ENCODE peak calls at places on chromosome 21, in seven cellular contexts. D is A549, G is HL-60, Q is HCT116, X is Panc1, W is K562, P is GM23338. V is an unnamed sample.

GRCh38 chr21:15408089-15408488 is 321.7 kb upstream of the USP25 start:
- DNase-seq in D (no peak), G (no peak), Q (no peak), X (no peak), W (no peak), P (no peak), V (no peak)

GRCh38 chr21:39681845-39682244 is 63.1 kb upstream of the IGSF5 start:
- DNase-seq in D (no peak), G (no peak), Q (no peak), X (no peak), W (no peak), P (no peak), V (no peak)

GRCh38 chr21:20997633-20998455 is at the start of gene NCAM2:
- DNase-seq in D (no peak), G (peak; percentile 51), Q (no peak), X (no peak), W (peak; percentile 76), P (peak; percentile 87), V (peak; percentile 9)

GRCh38 chr21:32392880-32393676 is at the start of gene URB1:
- DNase-seq in D (peak; percentile 43), G (peak; percentile 83), Q (peak; percentile 49), X (no peak), W (peak; percentile 94), P (peak; percentile 92), V (peak; percentile 75)

GRCh38 chr21:18030248-18030647 is 211.1 kb upstream of the C21orf91 start:
- DNase-seq in D (no peak), G (no peak), Q (no peak), X (no peak), W (no peak), P (no peak), V (no peak)

GRCh38 chr21:18204931-18205330 is 39.7 kb upstream of the CHODL start:
- DNase-seq in D (no peak), G (no peak), Q (no peak), X (no peak), W (no peak), P (peak; percentile 40), V (no peak)

GRCh38 chr21:16534408-16535099 is 804.8 kb downstream of the USP25 start:
- DNase-seq in D (peak; percentile 5), G (no peak), Q (no peak), X (no peak), W (no peak), P (no peak), V (no peak)

GRCh38 chr21:15620892-15621291 is 108.9 kb upstream of the USP25 start:
- DNase-seq in D (no peak), G (no peak), Q (no peak), X (no peak), W (no peak), P (no peak), V (no peak)

GRCh38 chr21:36854391-36854790 is 112.1 kb downstream of the HLCS start:
- DNase-seq in D (peak; percentile 22), G (peak; percentile 3), Q (no peak), X (no peak), W (peak; percentile 78), P (peak; percentile 89), V (peak; percentile 52)

GRCh38 chr21:15654171-15654570 is 75.6 kb upstream of the USP25 start:
- DNase-seq in D (no peak), G (no peak), Q (no peak), X (no peak), W (no peak), P (no peak), V (no peak)

GRCh38 chr21:35366348-35367085 is 317.4 kb upstream of the RUNX1 start:
- DNase-seq in D (no peak), G (no peak), Q (no peak), X (no peak), W (no peak), P (no peak), V (no peak)

GRCh38 chr21:15732290-15732995 is 2.7 kb downstream of the USP25 start:
- DNase-seq in D (no peak), G (no peak), Q (no peak), X (no peak), W (peak; percentile 61), P (no peak), V (peak; percentile 55)

GRCh38 chr21:36385909-36386642 is 884 bp downstream of the CHAF1B start:
- DNase-seq in D (no peak), G (no peak), Q (no peak), X (no peak), W (no peak), P (peak; percentile 7), V (no peak)

GRCh38 chr21:19224090-19224489 is 820.5 kb upstream of the TMPRSS15 start:
- DNase-seq in D (no peak), G (no peak), Q (no peak), X (no peak), W (no peak), P (no peak), V (no peak)

GRCh38 chr21:31135536-31136184 is 97.4 kb upstream of the KRTAP19-8 start:
- DNase-seq in D (no peak), G (no peak), Q (no peak), X (no peak), W (no peak), P (no peak), V (no peak)

GRCh38 chr21:40049959-40050290 is 182.7 kb downstream of the PCP4 start:
- DNase-seq in D (no peak), G (no peak), Q (no peak), X (no peak), W (no peak), P (peak; percentile 68), V (no peak)

DNA sequence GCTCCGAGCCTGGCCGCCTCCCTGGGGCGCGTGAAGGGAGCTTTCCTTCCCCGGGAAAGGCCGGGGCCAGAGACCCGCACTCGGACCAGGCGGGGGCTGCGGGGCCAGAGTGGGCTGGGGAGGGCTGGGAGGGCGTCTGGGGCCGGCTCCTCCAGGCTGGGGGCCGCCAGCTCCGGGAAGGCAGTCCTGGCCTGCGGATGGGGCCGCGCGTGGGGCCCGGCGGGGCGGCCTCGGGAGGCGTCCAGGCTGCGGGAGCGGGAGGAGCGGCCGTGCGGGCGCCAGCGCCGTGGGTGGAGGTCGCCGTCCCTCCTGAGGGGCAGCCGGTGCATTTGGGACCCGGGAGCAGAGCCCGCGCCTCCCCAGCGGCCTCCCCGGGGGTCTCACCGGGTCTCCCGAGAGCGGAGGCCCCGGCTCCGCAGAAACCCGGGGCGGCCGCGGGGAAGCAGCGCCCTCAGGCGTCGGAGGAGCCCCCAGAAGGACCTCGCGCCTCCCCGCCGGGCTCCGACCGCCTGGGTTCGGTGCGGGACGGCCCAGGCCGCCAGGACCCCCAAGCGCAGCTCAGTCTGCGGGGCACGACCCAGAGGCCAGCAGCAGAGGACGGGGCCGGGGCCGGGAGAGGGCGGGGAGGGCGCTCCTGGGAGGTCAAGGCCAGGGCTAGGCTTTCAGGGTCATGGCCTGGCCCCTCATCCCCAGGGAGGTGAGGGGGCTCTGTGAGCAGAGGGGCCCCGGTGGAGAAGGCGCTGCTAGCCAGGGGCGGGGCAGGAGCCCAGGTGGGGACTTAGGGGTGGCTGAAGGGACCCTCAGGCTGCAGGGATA is 7.3 kb upstream of the SLX9 start:
- DNase-seq in D (no peak), G (no peak), Q (no peak), X (no peak), W (peak; percentile 59), P (no peak), V (no peak)
- TF ChIP-seq REST in D (no peak), G (no peak), Q (no peak), X (no peak), W (no peak), P (no peak), V (no peak)

GRCh38 chr21:45970674-45971486 is 10.7 kb upstream of the COL6A1 start:
- DNase-seq in D (peak; percentile 57), G (no peak), Q (no peak), X (no peak), W (peak; percentile 68), P (peak; percentile 79), V (peak; percentile 33)

GRCh38 chr21:45972716-45973474 is 8.7 kb upstream of the COL6A1 start:
- DNase-seq in D (no peak), G (no peak), Q (no peak), X (no peak), W (no peak), P (peak; percentile 64), V (no peak)

GRCh38 chr21:45973475-45974072 is 8.0 kb upstream of the COL6A1 start:
- DNase-seq in D (peak; percentile 68), G (no peak), Q (peak; percentile 35), X (no peak), W (peak; percentile 72), P (peak; percentile 81), V (peak; percentile 49)

GRCh38 chr21:45971487-45972352 is 9.8 kb upstream of the COL6A1 start:
- DNase-seq in D (no peak), G (no peak), Q (no peak), X (no peak), W (no peak), P (peak; percentile 32), V (no peak)

GRCh38 chr21:45972353-45972715 is 9.2 kb upstream of the COL6A1 start:
- DNase-seq in D (no peak), G (no peak), Q (no peak), X (no peak), W (no peak), P (peak; percentile 59), V (no peak)
- TF ChIP-seq REST in D (no peak), G (no peak), Q (no peak), X (no peak), W (no peak), P (no peak), V (no peak)

DNA sequence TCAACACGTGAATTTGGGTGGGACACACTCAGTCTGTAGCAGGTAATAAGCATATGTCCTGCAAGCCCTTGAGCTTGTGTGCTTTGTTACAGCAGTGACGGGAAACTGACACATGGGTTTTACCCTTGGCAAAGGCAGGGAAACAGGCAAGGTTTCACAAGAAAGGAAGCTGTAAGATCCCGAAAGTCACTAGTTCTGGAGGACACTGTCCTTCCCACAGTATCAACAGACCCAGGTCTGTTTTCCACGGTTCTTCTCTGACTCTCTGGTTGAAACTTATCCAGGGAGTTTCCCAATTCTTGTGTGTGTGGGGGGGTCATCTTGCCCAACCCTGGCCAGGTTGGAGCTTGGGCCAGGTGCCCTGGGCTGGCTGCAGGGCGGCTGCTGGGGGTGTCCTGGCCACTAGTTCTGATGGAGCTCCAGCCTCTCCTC is 29.3 kb upstream of the ZBTB21 start:
- DNase-seq in D (no peak), G (no peak), Q (no peak), X (no peak), W (no peak), P (no peak), V (no peak)
- TF ChIP-seq REST in D (no peak), G (no peak), Q (no peak), X (no peak), W (no peak), P (no peak), V (no peak)

GRCh38 chr21:27725916-27726315 is 759.0 kb upstream of the ADAMTS5 start:
- DNase-seq in D (no peak), G (no peak), Q (no peak), X (no peak), W (no peak), P (no peak), V (no peak)
- TF ChIP-seq REST in D (no peak), G (no peak), Q (no peak), X (no peak), W (no peak), P (no peak), V (no peak)